ENCODE peak calls at places on chromosome 12, in eight cellular contexts. One of them, this sample, is unnamed.

GRCh38 chr12:121513464-121514183 is 67.2 kb downstream of the KDM2B start:
- DNase-seq in activated T-cell treated with anti-CD3 and anti-CD28 coated beads for 24 hours: no peak
- DNase-seq in hypothalamus: no peak
- DNase-seq in stimulated activated CD4-positive, alpha-beta T cell treated with anti-CD3 and anti-CD28 coated beads, Interleukin-1b, Interleukin-23, amount 100 ng/mL, for 24 hours: no peak
- DNase-seq in GM23248: no peak
- DNase-seq in GM04503: no peak
- DNase-seq in psoas muscle: no peak
- DNase-seq in glomerular endothelial cell: no peak
- DNase-seq in this sample: no peak

GRCh38 chr12:13210543-13211190 is 14.1 kb downstream of the EMP1 start:
- DNase-seq in hypothalamus: no peak
- DNase-seq in stimulated activated CD4-positive, alpha-beta T cell treated with anti-CD3 and anti-CD28 coated beads, Interleukin-1b, Interleukin-23, amount 100 ng/mL, for 24 hours: no peak
- DNase-seq in GM23248: peak; percentile 69
- DNase-seq in glomerular endothelial cell: no peak
- DNase-seq in activated T-cell treated with anti-CD3 and anti-CD28 coated beads for 24 hours: no peak
- DNase-seq in GM04503: no peak
- DNase-seq in psoas muscle: no peak
- DNase-seq in this sample: no peak

GRCh38 chr12:102474438-102475064 is 5.8 kb downstream of the IGF1 start:
- DNase-seq in activated T-cell treated with anti-CD3 and anti-CD28 coated beads for 24 hours: no peak
- DNase-seq in psoas muscle: no peak
- DNase-seq in stimulated activated CD4-positive, alpha-beta T cell treated with anti-CD3 and anti-CD28 coated beads, Interleukin-1b, Interleukin-23, amount 100 ng/mL, for 24 hours: no peak
- DNase-seq in glomerular endothelial cell: no peak
- DNase-seq in hypothalamus: no peak
- DNase-seq in GM23248: peak; percentile 26
- DNase-seq in GM04503: no peak
- DNase-seq in this sample: no peak

GRCh38 chr12:119817944-119818343 is 59.2 kb downstream of the CIT start:
- DNase-seq in glomerular endothelial cell: no peak
- DNase-seq in GM04503: no peak
- DNase-seq in psoas muscle: no peak
- DNase-seq in stimulated activated CD4-positive, alpha-beta T cell treated with anti-CD3 and anti-CD28 coated beads, Interleukin-1b, Interleukin-23, amount 100 ng/mL, for 24 hours: no peak
- DNase-seq in GM23248: no peak
- DNase-seq in hypothalamus: no peak
- DNase-seq in activated T-cell treated with anti-CD3 and anti-CD28 coated beads for 24 hours: no peak
- DNase-seq in this sample: no peak

GRCh38 chr12:103955811-103956514 is 9.7 kb upstream of the TDG start:
- DNase-seq in stimulated activated CD4-positive, alpha-beta T cell treated with anti-CD3 and anti-CD28 coated beads, Interleukin-1b, Interleukin-23, amount 100 ng/mL, for 24 hours: no peak
- DNase-seq in psoas muscle: no peak
- DNase-seq in activated T-cell treated with anti-CD3 and anti-CD28 coated beads for 24 hours: no peak
- DNase-seq in hypothalamus: no peak
- DNase-seq in glomerular endothelial cell: no peak
- DNase-seq in GM23248: peak; percentile 40
- DNase-seq in GM04503: no peak
- DNase-seq in this sample: no peak

GRCh38 chr12:104828015-104828414 is 130.1 kb downstream of the SLC41A2 start:
- DNase-seq in GM23248: no peak
- DNase-seq in GM04503: no peak
- DNase-seq in glomerular endothelial cell: no peak
- DNase-seq in stimulated activated CD4-positive, alpha-beta T cell treated with anti-CD3 and anti-CD28 coated beads, Interleukin-1b, Interleukin-23, amount 100 ng/mL, for 24 hours: no peak
- DNase-seq in psoas muscle: peak; percentile 28
- DNase-seq in hypothalamus: no peak
- DNase-seq in activated T-cell treated with anti-CD3 and anti-CD28 coated beads for 24 hours: no peak
- DNase-seq in this sample: no peak

GRCh38 chr12:46516933-46517578 is 144.5 kb upstream of the SLC38A2 start:
- DNase-seq in GM04503: no peak
- DNase-seq in stimulated activated CD4-positive, alpha-beta T cell treated with anti-CD3 and anti-CD28 coated beads, Interleukin-1b, Interleukin-23, amount 100 ng/mL, for 24 hours: no peak
- DNase-seq in glomerular endothelial cell: no peak
- DNase-seq in hypothalamus: no peak
- DNase-seq in activated T-cell treated with anti-CD3 and anti-CD28 coated beads for 24 hours: no peak
- DNase-seq in GM23248: no peak
- DNase-seq in psoas muscle: no peak
- DNase-seq in this sample: no peak

GRCh38 chr12:52415870-52416750 is 10.0 kb upstream of the KRT82 start:
- DNase-seq in GM04503: peak; percentile 45
- DNase-seq in GM23248: peak; percentile 85
- DNase-seq in hypothalamus: no peak
- DNase-seq in stimulated activated CD4-positive, alpha-beta T cell treated with anti-CD3 and anti-CD28 coated beads, Interleukin-1b, Interleukin-23, amount 100 ng/mL, for 24 hours: no peak
- DNase-seq in psoas muscle: no peak
- DNase-seq in glomerular endothelial cell: no peak
- DNase-seq in activated T-cell treated with anti-CD3 and anti-CD28 coated beads for 24 hours: no peak
- DNase-seq in this sample: no peak

GRCh38 chr12:118356809-118357326 is 15.8 kb downstream of the TAOK3 start:
- DNase-seq in GM04503: peak; percentile 85
- DNase-seq in hypothalamus: no peak
- DNase-seq in glomerular endothelial cell: no peak
- DNase-seq in stimulated activated CD4-positive, alpha-beta T cell treated with anti-CD3 and anti-CD28 coated beads, Interleukin-1b, Interleukin-23, amount 100 ng/mL, for 24 hours: no peak
- DNase-seq in GM23248: peak; percentile 96
- DNase-seq in psoas muscle: no peak
- DNase-seq in activated T-cell treated with anti-CD3 and anti-CD28 coated beads for 24 hours: no peak
- DNase-seq in this sample: peak; percentile 95

GRCh38 chr12:124747426-124748161 is 116.1 kb downstream of the SCARB1 start:
- DNase-seq in psoas muscle: no peak
- DNase-seq in GM04503: peak; percentile 89
- DNase-seq in activated T-cell treated with anti-CD3 and anti-CD28 coated beads for 24 hours: no peak
- DNase-seq in glomerular endothelial cell: no peak
- DNase-seq in GM23248: peak; percentile 94
- DNase-seq in stimulated activated CD4-positive, alpha-beta T cell treated with anti-CD3 and anti-CD28 coated beads, Interleukin-1b, Interleukin-23, amount 100 ng/mL, for 24 hours: no peak
- DNase-seq in hypothalamus: no peak
- DNase-seq in this sample: no peak

GRCh38 chr12:19388131-19388549 is 51.2 kb upstream of the AEBP2 start:
- DNase-seq in GM04503: peak; percentile 20
- DNase-seq in hypothalamus: no peak
- DNase-seq in glomerular endothelial cell: no peak
- DNase-seq in activated T-cell treated with anti-CD3 and anti-CD28 coated beads for 24 hours: no peak
- DNase-seq in stimulated activated CD4-positive, alpha-beta T cell treated with anti-CD3 and anti-CD28 coated beads, Interleukin-1b, Interleukin-23, amount 100 ng/mL, for 24 hours: no peak
- DNase-seq in GM23248: peak; percentile 23
- DNase-seq in psoas muscle: no peak
- DNase-seq in this sample: no peak

GRCh38 chr12:130560321-130560720 is 155.8 kb downstream of the RIMBP2 start:
- DNase-seq in GM04503: no peak
- DNase-seq in psoas muscle: no peak
- DNase-seq in stimulated activated CD4-positive, alpha-beta T cell treated with anti-CD3 and anti-CD28 coated beads, Interleukin-1b, Interleukin-23, amount 100 ng/mL, for 24 hours: no peak
- DNase-seq in glomerular endothelial cell: no peak
- DNase-seq in hypothalamus: no peak
- DNase-seq in activated T-cell treated with anti-CD3 and anti-CD28 coated beads for 24 hours: no peak
- DNase-seq in GM23248: no peak
- DNase-seq in this sample: no peak

GRCh38 chr12:10163084-10163483 is 8.8 kb downstream of the OLR1 start:
- DNase-seq in hypothalamus: no peak
- DNase-seq in glomerular endothelial cell: no peak
- DNase-seq in GM04503: no peak
- DNase-seq in activated T-cell treated with anti-CD3 and anti-CD28 coated beads for 24 hours: no peak
- DNase-seq in GM23248: no peak
- DNase-seq in psoas muscle: no peak
- DNase-seq in stimulated activated CD4-positive, alpha-beta T cell treated with anti-CD3 and anti-CD28 coated beads, Interleukin-1b, Interleukin-23, amount 100 ng/mL, for 24 hours: no peak
- DNase-seq in this sample: no peak

GRCh38 chr12:69512820-69513219 is 42.6 kb downstream of the FRS2 start:
- DNase-seq in activated T-cell treated with anti-CD3 and anti-CD28 coated beads for 24 hours: no peak
- DNase-seq in stimulated activated CD4-positive, alpha-beta T cell treated with anti-CD3 and anti-CD28 coated beads, Interleukin-1b, Interleukin-23, amount 100 ng/mL, for 24 hours: no peak
- DNase-seq in glomerular endothelial cell: no peak
- DNase-seq in psoas muscle: no peak
- DNase-seq in GM23248: peak; percentile 41
- DNase-seq in GM04503: no peak
- DNase-seq in hypothalamus: no peak
- DNase-seq in this sample: no peak

GRCh38 chr12:114821571-114821970 is 137.6 kb upstream of the TBX3 start:
- DNase-seq in GM04503: no peak
- DNase-seq in psoas muscle: no peak
- DNase-seq in GM23248: no peak
- DNase-seq in hypothalamus: no peak
- DNase-seq in stimulated activated CD4-positive, alpha-beta T cell treated with anti-CD3 and anti-CD28 coated beads, Interleukin-1b, Interleukin-23, amount 100 ng/mL, for 24 hours: no peak
- DNase-seq in activated T-cell treated with anti-CD3 and anti-CD28 coated beads for 24 hours: no peak
- DNase-seq in glomerular endothelial cell: no peak
- DNase-seq in this sample: no peak

GRCh38 chr12:116882742-116883141 is 1.5 kb upstream of the HRK start:
- DNase-seq in GM04503: no peak
- DNase-seq in glomerular endothelial cell: no peak
- DNase-seq in activated T-cell treated with anti-CD3 and anti-CD28 coated beads for 24 hours: no peak
- DNase-seq in GM23248: peak; percentile 62
- DNase-seq in psoas muscle: no peak
- DNase-seq in hypothalamus: no peak
- DNase-seq in stimulated activated CD4-positive, alpha-beta T cell treated with anti-CD3 and anti-CD28 coated beads, Interleukin-1b, Interleukin-23, amount 100 ng/mL, for 24 hours: no peak
- DNase-seq in this sample: peak; percentile 42

GRCh38 chr12:77060883-77061240 is 4.5 kb downstream of the E2F7 start:
- DNase-seq in GM04503: no peak
- DNase-seq in activated T-cell treated with anti-CD3 and anti-CD28 coated beads for 24 hours: no peak
- DNase-seq in stimulated activated CD4-positive, alpha-beta T cell treated with anti-CD3 and anti-CD28 coated beads, Interleukin-1b, Interleukin-23, amount 100 ng/mL, for 24 hours: no peak
- DNase-seq in GM23248: no peak
- DNase-seq in hypothalamus: no peak
- DNase-seq in psoas muscle: no peak
- DNase-seq in glomerular endothelial cell: no peak
- DNase-seq in this sample: no peak

GRCh38 chr12:100445081-100445481 is 28.6 kb upstream of the NR1H4 start:
- DNase-seq in hypothalamus: no peak
- DNase-seq in stimulated activated CD4-positive, alpha-beta T cell treated with anti-CD3 and anti-CD28 coated beads, Interleukin-1b, Interleukin-23, amount 100 ng/mL, for 24 hours: no peak
- DNase-seq in GM04503: no peak
- DNase-seq in psoas muscle: no peak
- DNase-seq in activated T-cell treated with anti-CD3 and anti-CD28 coated beads for 24 hours: no peak
- DNase-seq in GM23248: no peak
- DNase-seq in glomerular endothelial cell: no peak
- DNase-seq in this sample: no peak

GRCh38 chr12:56988207-56988739 is 18.1 kb downstream of the ZBTB39 start:
- DNase-seq in activated T-cell treated with anti-CD3 and anti-CD28 coated beads for 24 hours: no peak
- DNase-seq in stimulated activated CD4-positive, alpha-beta T cell treated with anti-CD3 and anti-CD28 coated beads, Interleukin-1b, Interleukin-23, amount 100 ng/mL, for 24 hours: no peak
- DNase-seq in glomerular endothelial cell: peak; percentile 16
- DNase-seq in GM04503: no peak
- DNase-seq in GM23248: no peak
- DNase-seq in hypothalamus: no peak
- DNase-seq in psoas muscle: no peak
- DNase-seq in this sample: no peak

GRCh38 chr12:104480826-104481457 is 24.2 kb downstream of the CHST11 start:
- DNase-seq in hypothalamus: no peak
- DNase-seq in psoas muscle: peak; percentile 63
- DNase-seq in GM23248: peak; percentile 72
- DNase-seq in GM04503: peak; percentile 26
- DNase-seq in glomerular endothelial cell: no peak
- DNase-seq in stimulated activated CD4-positive, alpha-beta T cell treated with anti-CD3 and anti-CD28 coated beads, Interleukin-1b, Interleukin-23, amount 100 ng/mL, for 24 hours: no peak
- DNase-seq in activated T-cell treated with anti-CD3 and anti-CD28 coated beads for 24 hours: no peak
- DNase-seq in this sample: no peak

GRCh38 chr12:84069079-84069661 is 843.4 kb downstream of the SLC6A15 start:
- DNase-seq in stimulated activated CD4-positive, alpha-beta T cell treated with anti-CD3 and anti-CD28 coated beads, Interleukin-1b, Interleukin-23, amount 100 ng/mL, for 24 hours: no peak
- DNase-seq in activated T-cell treated with anti-CD3 and anti-CD28 coated beads for 24 hours: no peak
- DNase-seq in hypothalamus: no peak
- DNase-seq in glomerular endothelial cell: no peak
- DNase-seq in GM04503: peak; percentile 3
- DNase-seq in psoas muscle: no peak
- DNase-seq in GM23248: peak; percentile 30
- DNase-seq in this sample: no peak

GRCh38 chr12:12716845-12717585 is at the start of gene CDKN1B:
- DNase-seq in glomerular endothelial cell: no peak
- DNase-seq in hypothalamus: peak; percentile 89
- DNase-seq in GM23248: peak; percentile 97
- DNase-seq in activated T-cell treated with anti-CD3 and anti-CD28 coated beads for 24 hours: peak; percentile 81
- DNase-seq in stimulated activated CD4-positive, alpha-beta T cell treated with anti-CD3 and anti-CD28 coated beads, Interleukin-1b, Interleukin-23, amount 100 ng/mL, for 24 hours: peak; percentile 66
- DNase-seq in psoas muscle: peak; percentile 96
- DNase-seq in GM04503: peak; percentile 71
- DNase-seq in this sample: peak; percentile 95

GRCh38 chr12:85057370-85057963 is 21.3 kb downstream of the LRRIQ1 start:
- DNase-seq in GM23248: peak; percentile 51
- DNase-seq in GM04503: peak; percentile 6
- DNase-seq in hypothalamus: peak; percentile 1
- DNase-seq in psoas muscle: no peak
- DNase-seq in glomerular endothelial cell: no peak
- DNase-seq in stimulated activated CD4-positive, alpha-beta T cell treated with anti-CD3 and anti-CD28 coated beads, Interleukin-1b, Interleukin-23, amount 100 ng/mL, for 24 hours: peak; percentile 12
- DNase-seq in activated T-cell treated with anti-CD3 and anti-CD28 coated beads for 24 hours: no peak
- DNase-seq in this sample: peak; percentile 28

GRCh38 chr12:132834181-132834711 is 5.6 kb upstream of the GOLGA3 start:
- DNase-seq in activated T-cell treated with anti-CD3 and anti-CD28 coated beads for 24 hours: no peak
- DNase-seq in GM23248: no peak
- DNase-seq in GM04503: no peak
- DNase-seq in stimulated activated CD4-positive, alpha-beta T cell treated with anti-CD3 and anti-CD28 coated beads, Interleukin-1b, Interleukin-23, amount 100 ng/mL, for 24 hours: no peak
- DNase-seq in hypothalamus: no peak
- DNase-seq in psoas muscle: no peak
- DNase-seq in glomerular endothelial cell: no peak
- DNase-seq in this sample: no peak

GRCh38 chr12:27467641-27468040 is 21.1 kb downstream of the SMCO2 start:
- DNase-seq in psoas muscle: no peak
- DNase-seq in glomerular endothelial cell: no peak
- DNase-seq in stimulated activated CD4-positive, alpha-beta T cell treated with anti-CD3 and anti-CD28 coated beads, Interleukin-1b, Interleukin-23, amount 100 ng/mL, for 24 hours: no peak
- DNase-seq in GM04503: no peak
- DNase-seq in hypothalamus: no peak
- DNase-seq in GM23248: no peak
- DNase-seq in activated T-cell treated with anti-CD3 and anti-CD28 coated beads for 24 hours: no peak
- DNase-seq in this sample: no peak

GRCh38 chr12:106498056-106498455 is 84.7 kb upstream of the RFX4 start:
- DNase-seq in GM04503: no peak
- DNase-seq in GM23248: no peak
- DNase-seq in hypothalamus: no peak
- DNase-seq in stimulated activated CD4-positive, alpha-beta T cell treated with anti-CD3 and anti-CD28 coated beads, Interleukin-1b, Interleukin-23, amount 100 ng/mL, for 24 hours: no peak
- DNase-seq in psoas muscle: no peak
- DNase-seq in activated T-cell treated with anti-CD3 and anti-CD28 coated beads for 24 hours: no peak
- DNase-seq in glomerular endothelial cell: peak; percentile 5
- DNase-seq in this sample: no peak

GRCh38 chr12:104671407-104672095 is 214.8 kb downstream of the CHST11 start:
- DNase-seq in GM04503: peak; percentile 78
- DNase-seq in activated T-cell treated with anti-CD3 and anti-CD28 coated beads for 24 hours: peak; percentile 82
- DNase-seq in glomerular endothelial cell: peak; percentile 88
- DNase-seq in hypothalamus: peak; percentile 31
- DNase-seq in GM23248: peak; percentile 96
- DNase-seq in stimulated activated CD4-positive, alpha-beta T cell treated with anti-CD3 and anti-CD28 coated beads, Interleukin-1b, Interleukin-23, amount 100 ng/mL, for 24 hours: peak; percentile 62
- DNase-seq in psoas muscle: peak; percentile 85
- DNase-seq in this sample: peak; percentile 90

GRCh38 chr12:92185052-92185451 is 39.4 kb upstream of the BTG1 start:
- DNase-seq in hypothalamus: no peak
- DNase-seq in glomerular endothelial cell: no peak
- DNase-seq in psoas muscle: no peak
- DNase-seq in GM23248: no peak
- DNase-seq in stimulated activated CD4-positive, alpha-beta T cell treated with anti-CD3 and anti-CD28 coated beads, Interleukin-1b, Interleukin-23, amount 100 ng/mL, for 24 hours: no peak
- DNase-seq in activated T-cell treated with anti-CD3 and anti-CD28 coated beads for 24 hours: no peak
- DNase-seq in GM04503: no peak
- DNase-seq in this sample: no peak